ENCODE peak calls at places on chromosomes 7 and 10, in ten cellular contexts. F is GM13977, M is Peyer's patch, P is fibroblast of pulmonary artery, A is lung, O is Panc1, D is endodermal cell, H is nephron progenitor cell, Z is AG10803, T is fibroblast of lung. X is an unnamed sample.

GRCh38 chr10:28986856-28987255 is 302.0 kb upstream of the LYZL1 start:
- DNase-seq in D (no peak), A (no peak), P (no peak), T (no peak), O (no peak), H (no peak), Z (no peak), F (no peak), M (no peak), X (no peak)

GRCh38 chr7:40546616-40547501 is 412.1 kb downstream of the SUGCT start:
- DNase-seq in H (no peak), O (no peak), P (no peak), F (no peak), T (no peak), Z (no peak), D (no peak), M (no peak), A (no peak), X (peak)

GRCh38 chr10:104080762-104081161 is 4.9 kb downstream of the COL17A1 start:
- DNase-seq in O (no peak), Z (peak), A (no peak), F (no peak), M (no peak), T (peak), P (peak), H (no peak), D (no peak), X (no peak)

GRCh38 chr10:26214538-26215461 is 1.8 kb upstream of the GAD2 start:
- DNase-seq in H (peak), O (no peak), M (no peak), A (no peak), P (no peak), D (peak), F (no peak), T (no peak), Z (no peak), X (no peak)

GRCh38 chr10:69851306-69851705 is 49.6 kb downstream of the COL13A1 start:
- DNase-seq in F (no peak), O (no peak), H (no peak), P (no peak), Z (peak), M (no peak), D (no peak), T (no peak), A (no peak), X (no peak)

GRCh38 chr7:74481458-74482324 is 28.0 kb downstream of the GTF2IRD1 start:
- DNase-seq in D (no peak), P (no peak), M (no peak), H (no peak), F (no peak), O (no peak), A (no peak), T (peak), Z (peak), X (peak)

GRCh38 chr10:3911713-3912442 is 126.9 kb upstream of the KLF6 start:
- DNase-seq in A (no peak), T (no peak), O (no peak), M (no peak), H (no peak), D (no peak), F (no peak), P (peak), Z (peak), X (no peak)

GRCh38 chr10:5434017-5434753 is 21.8 kb downstream of the NET1 start:
- DNase-seq in T (peak), M (no peak), P (peak), A (no peak), O (no peak), D (no peak), F (no peak), Z (peak), H (no peak), X (peak)

GRCh38 chr10:17354781-17355180 is 99.6 kb downstream of the ST8SIA6 start:
- DNase-seq in D (no peak), H (no peak), Z (peak), F (no peak), M (no peak), O (no peak), T (peak), P (peak), A (no peak), X (no peak)

GRCh38 chr10:69242844-69243212 is 22.7 kb downstream of the HKDC1 start:
- DNase-seq in P (no peak), A (no peak), T (no peak), Z (no peak), F (no peak), D (no peak), O (no peak), M (no peak), H (no peak), X (no peak)

GRCh38 chr10:31145986-31146385 is 114.3 kb upstream of the ZNF438 start:
- DNase-seq in H (no peak), F (no peak), M (no peak), A (no peak), D (no peak), Z (no peak), T (no peak), P (no peak), O (no peak), X (no peak)

GRCh38 chr7:1017586-1018333 is 26.6 kb upstream of the GPR146 start:
- DNase-seq in M (no peak), T (no peak), O (no peak), Z (no peak), H (no peak), F (no peak), P (no peak), A (no peak), D (no peak), X (no peak)

GRCh38 chr7:45943986-45944385 is 22.9 kb upstream of the IGFBP3 start:
- DNase-seq in M (no peak), Z (no peak), A (no peak), P (no peak), F (no peak), T (peak), H (no peak), D (no peak), O (no peak), X (no peak)

GRCh38 chr7:69823151-69823744 is 225.0 kb downstream of the AUTS2 start:
- DNase-seq in F (no peak), D (no peak), P (no peak), T (no peak), H (no peak), Z (no peak), O (no peak), M (no peak), A (no peak), X (no peak)

GRCh38 chr7:135169141-135169935 is 1.2 kb downstream of the CYREN start:
- DNase-seq in A (no peak), D (peak), P (peak), Z (peak), F (peak), O (peak), M (peak), H (peak), T (no peak), X (peak)
- TF ChIP-seq CTCF in A (no peak), D (peak), P (peak), Z (peak), F (peak), O (peak), M (peak), H (peak), T (peak), X (peak)

DNA sequence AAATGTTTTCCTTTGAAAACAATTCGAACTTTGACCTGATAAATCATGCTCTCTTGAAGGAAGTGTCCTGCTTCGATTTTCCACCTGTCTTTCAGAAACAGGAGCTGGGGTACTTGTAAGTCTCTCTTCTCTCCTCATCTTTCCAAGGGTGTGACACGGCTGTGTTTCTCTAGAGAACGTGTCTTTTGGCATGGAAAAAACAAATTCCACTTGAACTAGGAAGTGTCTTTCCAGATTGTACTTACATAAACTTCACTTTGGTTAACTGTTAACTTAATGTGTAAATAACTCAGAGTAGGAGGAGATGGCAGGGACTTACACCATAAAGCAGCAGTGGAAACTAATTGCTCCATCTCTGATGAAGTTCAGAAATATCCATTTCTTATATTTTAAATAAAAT is 4.2 kb upstream of the CALCR start:
- DNase-seq in F (no peak), A (no peak), M (no peak), T (no peak), D (no peak), O (no peak), H (no peak), P (no peak), Z (no peak), X (no peak)
- TF ChIP-seq CTCF in F (no peak), A (no peak), M (no peak), T (no peak), D (no peak), O (no peak), H (no peak), P (no peak), Z (no peak), X (no peak)

GRCh38 chr10:100561005-100561404 is 25.3 kb downstream of the HIF1AN start:
- DNase-seq in A (no peak), P (no peak), D (no peak), T (no peak), H (no peak), F (no peak), Z (no peak), M (no peak), O (no peak), X (no peak)

GRCh38 chr10:100565206-100565985 is 29.7 kb downstream of the HIF1AN start:
- DNase-seq in D (peak), Z (no peak), F (no peak), A (no peak), P (no peak), O (no peak), H (no peak), T (no peak), M (no peak), X (no peak)

GRCh38 chr10:100562008-100562672 is 26.4 kb downstream of the HIF1AN start:
- DNase-seq in A (peak), H (peak), D (peak), O (peak), P (peak), T (peak), Z (peak), F (peak), M (peak), X (peak)

GRCh38 chr10:100560248-100560647 is 24.5 kb downstream of the HIF1AN start:
- DNase-seq in T (no peak), D (no peak), M (no peak), Z (no peak), O (no peak), A (no peak), P (no peak), H (no peak), F (no peak), X (no peak)

GRCh38 chr10:100562806-100563293 is 27.1 kb downstream of the HIF1AN start:
- DNase-seq in T (peak), F (no peak), M (no peak), Z (peak), D (peak), O (no peak), P (peak), H (peak), A (no peak), X (peak)
- TF ChIP-seq CTCF in T (peak), F (peak), M (no peak), Z (peak), D (peak), O (peak), P (peak), H (peak), A (no peak), X (peak)

DNA sequence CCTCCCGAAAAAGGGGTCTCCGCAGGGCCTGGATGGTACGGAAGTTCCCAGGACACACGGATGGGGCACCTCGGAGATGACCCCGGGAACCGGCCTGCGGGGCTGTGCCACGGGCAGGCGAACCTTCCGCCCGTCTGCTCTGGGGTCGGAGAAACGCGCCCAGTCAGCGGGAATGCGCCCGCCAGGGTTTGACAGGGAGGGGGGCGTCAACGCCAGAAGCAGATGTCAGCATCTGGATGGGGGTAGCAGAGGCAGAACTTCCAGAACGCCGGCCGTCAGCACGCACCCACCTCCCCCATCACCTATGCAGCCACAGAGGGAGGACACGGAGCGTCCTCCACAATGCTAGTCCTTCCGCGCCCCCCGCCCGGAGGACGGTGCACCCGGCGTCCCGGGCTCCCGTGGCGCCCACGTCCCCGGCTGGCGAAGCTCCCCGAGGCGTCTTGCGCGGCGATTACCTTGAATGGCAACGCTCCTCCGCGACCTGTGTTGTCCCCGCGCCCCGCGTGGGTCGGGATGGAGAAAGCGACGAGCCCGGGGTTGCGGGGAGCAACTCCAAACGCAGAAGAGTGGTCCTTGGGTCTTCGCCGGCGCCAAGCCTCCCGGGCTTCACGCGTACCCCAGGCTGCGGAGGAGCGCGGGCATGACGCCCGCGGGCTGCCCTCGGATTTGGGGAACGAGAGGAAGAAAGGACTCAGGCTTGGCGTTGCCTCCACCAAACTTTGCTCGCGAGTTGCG is 571 bp downstream of the FGFR2 start:
- DNase-seq in H (peak), T (no peak), Z (no peak), P (no peak), O (no peak), F (no peak), A (no peak), M (no peak), D (peak), X (no peak)
- TF ChIP-seq CTCF in H (no peak), T (no peak), Z (no peak), P (no peak), O (no peak), F (no peak), A (no peak), M (no peak), D (no peak), X (no peak)

GRCh38 chr7:67608806-67609205 is 612.2 kb downstream of the TYW1 start:
- DNase-seq in F (no peak), H (no peak), A (no peak), P (no peak), M (no peak), D (no peak), Z (no peak), O (no peak), T (no peak), X (no peak)
- TF ChIP-seq CTCF in F (no peak), H (peak), A (no peak), P (no peak), M (no peak), D (peak), Z (no peak), O (no peak), T (no peak), X (no peak)

DNA sequence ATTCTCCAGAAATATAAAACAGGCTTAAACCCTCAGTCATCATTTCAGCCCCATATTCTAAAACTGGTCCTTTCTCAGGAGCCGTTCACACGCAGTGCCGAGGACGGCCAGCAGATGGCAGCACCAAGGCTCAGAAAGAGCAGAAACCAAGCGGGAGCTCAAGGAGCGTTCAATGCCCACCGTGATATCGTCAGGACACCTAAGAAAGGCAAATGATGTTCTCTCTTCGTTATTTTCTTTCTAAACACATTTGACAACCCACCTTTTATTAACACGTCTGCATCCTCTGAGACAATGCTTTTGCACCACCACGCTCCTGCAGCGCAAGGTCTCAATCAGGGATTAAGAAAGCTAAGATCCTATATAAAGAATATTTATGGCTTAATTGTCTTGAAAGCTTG is 45.7 kb upstream of the RBM33 start:
- DNase-seq in T (peak), F (peak), D (peak), P (peak), Z (peak), O (peak), H (peak), A (peak), M (peak), X (peak)
- TF ChIP-seq CTCF in T (peak), F (peak), D (peak), P (no peak), Z (peak), O (peak), H (peak), A (peak), M (peak), X (peak)

DNA sequence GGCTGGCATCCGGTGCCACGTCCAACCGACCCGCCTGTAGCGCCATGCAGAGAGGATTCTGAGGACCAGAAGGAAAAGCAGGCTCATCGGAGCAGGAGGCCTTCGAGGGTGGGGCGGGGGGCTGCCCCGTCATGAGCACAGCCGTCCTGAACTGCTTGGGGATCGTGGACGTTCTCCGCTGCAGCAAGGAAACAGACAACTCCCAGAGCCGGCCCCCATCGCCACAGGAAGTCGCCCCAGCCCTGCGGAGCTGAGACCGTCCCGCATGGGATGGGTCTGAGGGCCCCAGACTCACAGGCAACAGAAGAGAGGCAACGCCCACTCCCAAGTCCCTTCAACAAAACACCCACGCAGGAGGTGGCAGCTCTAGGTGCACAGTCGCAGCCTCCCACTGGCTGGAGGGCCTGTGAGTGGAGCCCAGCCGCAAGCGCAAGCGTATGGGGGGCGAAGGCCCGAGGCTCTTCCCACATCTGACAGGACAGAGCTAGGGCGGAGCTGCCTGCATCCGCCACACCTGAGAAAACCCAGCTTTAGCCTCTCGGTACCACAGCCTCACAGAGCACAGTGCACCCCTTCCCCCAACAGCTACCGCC is 64.7 kb upstream of the TNRC18 start:
- DNase-seq in H (no peak), A (no peak), D (no peak), T (no peak), O (no peak), F (no peak), P (no peak), Z (no peak), M (no peak), X (no peak)
- TF ChIP-seq CTCF in H (no peak), A (no peak), D (no peak), T (no peak), O (peak), F (no peak), P (no peak), Z (no peak), M (no peak), X (no peak)